ENCODE peak calls at places on chromosomes 5 and 9, in six cellular contexts. F is left ventricle myocardium inferior, Z is kidney, D is lung, Q is small intestine, B is HL-60. X is an unnamed sample.

GRCh38 chr5:643811-644271 is 31.7 kb downstream of the CEP72 start:
- DNase-seq in F (no peak), B (no peak), Q (no peak), Z (peak), D (no peak), X (no peak)

GRCh38 chr5:71475788-71476384 is 20.4 kb downstream of the BDP1 start:
- DNase-seq in Z (no peak), B (no peak), F (no peak), D (no peak), Q (peak), X (no peak)

GRCh38 chr9:81146684-81147337 is 542.5 kb downstream of the TLE1 start:
- DNase-seq in Q (no peak), B (no peak), F (no peak), D (no peak), Z (no peak), X (no peak)

GRCh38 chr5:110371725-110372041 is 354.8 kb downstream of the TMEM232 start:
- DNase-seq in F (no peak), Z (no peak), B (peak), D (no peak), Q (no peak), X (no peak)

GRCh38 chr5:171823269-171823668 is 37.7 kb downstream of the SMIM23 start:
- DNase-seq in Q (peak), B (no peak), Z (no peak), D (no peak), F (no peak), X (no peak)

GRCh38 chr9:124752967-124753366 is 18.1 kb downstream of the NR6A1 start:
- DNase-seq in F (no peak), D (no peak), Z (no peak), B (no peak), Q (no peak), X (no peak)

GRCh38 chr9:21684831-21685362 is 117.5 kb upstream of the MTAP start:
- DNase-seq in F (no peak), Q (peak), Z (no peak), D (peak), B (no peak), X (no peak)

GRCh38 chr5:18366234-18366633 is 732.0 kb downstream of the TAF11L14 start:
- DNase-seq in F (no peak), B (no peak), Z (no peak), Q (no peak), D (no peak), X (no peak)

GRCh38 chr9:129879991-129880653 is 44.9 kb downstream of the USP20 start:
- DNase-seq in D (no peak), B (no peak), F (no peak), Z (no peak), Q (no peak), X (no peak)

GRCh38 chr9:129878253-129878652 is 43.0 kb downstream of the USP20 start:
- DNase-seq in D (no peak), F (no peak), Z (no peak), B (no peak), Q (no peak), X (no peak)

GRCh38 chr9:129879103-129879699 is 43.9 kb downstream of the USP20 start:
- DNase-seq in Z (no peak), D (no peak), Q (no peak), B (no peak), F (no peak), X (no peak)

GRCh38 chr9:129881547-129882324 is 46.5 kb downstream of the USP20 start:
- DNase-seq in Z (no peak), B (no peak), Q (no peak), F (no peak), D (no peak), X (no peak)

GRCh38 chr9:129880654-129881546 is 45.6 kb downstream of the USP20 start:
- DNase-seq in F (no peak), Z (no peak), Q (no peak), D (no peak), B (no peak), X (no peak)
- H3K27ac ChIP-seq in F (no peak), Z (no peak), Q (no peak), D (no peak), B (no peak), X (no peak)

GRCh38 chr9:131097259-131097947 is 1.1 kb downstream of the AIF1L start:
- DNase-seq in Z (no peak), Q (no peak), B (no peak), D (no peak), F (no peak), X (no peak)

GRCh38 chr9:131095666-131096489 is 453 bp upstream of the AIF1L start:
- DNase-seq in F (no peak), Q (peak), Z (peak), B (peak), D (no peak), X (no peak)

GRCh38 chr9:131097948-131098278 is 1.6 kb downstream of the AIF1L start:
- DNase-seq in Q (no peak), B (no peak), F (no peak), Z (no peak), D (no peak), X (no peak)

GRCh38 chr9:131098391-131099087 is 2.2 kb downstream of the AIF1L start:
- DNase-seq in Q (no peak), F (no peak), Z (peak), D (no peak), B (no peak), X (no peak)

DNA sequence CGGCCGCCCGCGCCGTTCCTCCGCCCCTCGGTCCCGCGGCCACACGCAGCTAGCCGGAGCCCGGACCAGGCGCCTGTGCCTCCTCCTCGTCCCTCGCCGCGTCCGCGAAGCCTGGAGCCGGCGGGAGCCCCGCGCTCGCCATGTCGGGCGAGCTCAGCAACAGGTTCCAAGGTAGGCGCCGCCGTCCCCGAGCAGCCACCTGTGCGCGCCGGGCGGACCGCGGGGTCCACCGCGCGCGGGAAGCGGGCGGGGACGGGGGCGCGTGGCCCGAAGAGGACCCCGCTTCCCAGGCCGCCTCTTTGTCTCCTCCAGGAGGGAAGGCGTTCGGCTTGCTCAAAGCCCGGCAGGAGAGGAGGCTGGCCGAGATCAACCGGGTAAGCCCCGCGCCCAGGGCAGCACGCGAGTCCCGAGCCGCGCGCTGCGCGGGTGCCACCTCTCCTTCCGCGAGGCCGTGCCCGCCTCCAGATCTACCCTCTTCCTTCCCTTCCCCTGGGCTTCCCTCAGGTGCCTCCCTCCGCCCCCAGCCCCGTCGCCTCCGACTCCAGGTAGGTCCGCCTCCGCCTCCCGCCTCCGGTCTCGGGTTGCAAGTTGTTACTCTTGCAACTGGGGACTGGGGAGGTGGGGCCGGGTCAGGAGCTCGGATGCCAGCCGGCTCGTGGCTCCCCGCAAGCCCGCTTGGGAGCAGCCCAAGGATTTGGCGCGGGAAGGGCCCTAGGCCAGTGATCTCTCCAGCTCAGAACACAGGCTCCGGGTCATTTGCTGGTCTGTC is at the start of gene AIF1L:
- DNase-seq in Z (peak), B (no peak), F (no peak), Q (no peak), D (no peak), X (no peak)
- H3K4me3 ChIP-seq in Z (peak), B (peak), F (peak), Q (peak), D (peak), X (peak)

GRCh38 chr9:94084314-94084713 is at the start of gene PTPDC1:
- DNase-seq in F (no peak), B (no peak), Z (no peak), D (no peak), Q (no peak), X (no peak)

GRCh38 chr9:94086468-94086867 is 2.2 kb downstream of the PTPDC1 start:
- DNase-seq in Q (no peak), Z (no peak), D (no peak), B (no peak), F (no peak), X (no peak)

GRCh38 chr9:94085062-94085639 is 887 bp downstream of the PTPDC1 start:
- DNase-seq in B (no peak), F (no peak), D (no peak), Q (no peak), Z (no peak), X (no peak)

GRCh38 chr9:94083384-94083783 is 880 bp upstream of the PTPDC1 start:
- DNase-seq in Z (no peak), B (no peak), Q (no peak), D (no peak), F (no peak), X (no peak)

GRCh38 chr9:94086961-94087360 is 2.7 kb downstream of the PTPDC1 start:
- DNase-seq in B (no peak), F (no peak), Q (no peak), Z (no peak), D (no peak), X (no peak)
- H3K27ac ChIP-seq in B (no peak), F (no peak), Q (no peak), Z (no peak), D (peak), X (no peak)

DNA sequence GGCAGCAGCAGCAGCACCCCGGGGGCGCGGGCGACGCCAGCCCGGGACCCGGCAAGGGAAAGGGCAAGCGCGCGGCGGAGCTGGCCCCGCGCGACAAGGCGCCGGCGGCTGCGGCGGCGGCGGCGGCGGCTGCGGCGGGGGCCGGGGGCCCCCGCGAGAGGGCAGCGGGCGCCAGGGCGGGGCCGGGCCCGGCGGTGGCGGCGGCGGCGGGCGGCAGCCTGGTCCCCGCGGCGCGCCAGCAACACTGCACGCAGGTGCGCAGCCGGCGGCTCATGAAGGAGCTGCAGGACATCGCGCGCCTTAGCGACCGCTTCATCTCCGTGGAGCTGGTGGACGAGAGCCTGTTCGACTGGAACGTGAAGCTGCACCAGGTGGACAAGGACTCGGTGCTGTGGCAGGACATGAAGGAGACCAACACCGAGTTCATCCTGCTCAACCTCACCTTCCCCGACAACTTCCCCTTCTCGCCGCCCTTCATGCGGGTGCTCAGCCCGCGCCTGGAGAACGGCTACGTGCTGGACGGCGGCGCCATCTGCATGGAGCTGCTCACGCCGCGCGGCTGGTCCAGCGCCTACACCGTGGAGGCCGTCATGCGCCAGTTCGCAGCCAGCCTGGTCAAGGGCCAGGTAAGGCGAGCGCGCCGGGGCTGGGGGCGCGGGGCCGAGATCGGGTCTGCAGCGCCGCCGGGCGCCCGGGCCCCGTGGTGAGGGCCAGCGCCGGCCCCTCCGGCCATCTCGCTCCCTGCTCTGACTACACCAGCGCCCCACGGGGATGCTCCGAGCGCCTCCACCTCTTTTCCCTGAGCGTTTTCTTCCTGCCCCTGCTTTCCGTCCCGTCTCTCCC is at the start of gene UBE2QL1:
- DNase-seq in F (no peak), Z (no peak), D (no peak), Q (no peak), B (peak), X (no peak)
- H3K4me3 ChIP-seq in F (peak), Z (peak), D (peak), Q (peak), B (no peak), X (peak)

GRCh38 chr9:1721219-1721618 is 293.9 kb upstream of the SMARCA2 start:
- DNase-seq in Z (no peak), F (no peak), B (no peak), D (no peak), Q (peak), X (no peak)

GRCh38 chr9:1718836-1719235 is 296.3 kb upstream of the SMARCA2 start:
- DNase-seq in B (no peak), D (no peak), Z (no peak), Q (no peak), F (no peak), X (no peak)

GRCh38 chr9:1726993-1727759 is 288.0 kb upstream of the SMARCA2 start:
- DNase-seq in F (no peak), B (no peak), Z (no peak), Q (no peak), D (no peak), X (no peak)

GRCh38 chr9:1722404-1722803 is 292.7 kb upstream of the SMARCA2 start:
- DNase-seq in Q (peak), F (no peak), B (no peak), D (no peak), Z (no peak), X (no peak)

GRCh38 chr9:1723616-1724015 is 291.5 kb upstream of the SMARCA2 start:
- DNase-seq in Q (no peak), B (no peak), F (no peak), Z (no peak), D (no peak), X (no peak)
- H3K27ac ChIP-seq in Q (no peak), B (no peak), F (no peak), Z (no peak), D (no peak), X (no peak)

GRCh38 chr9:73153793-73154227 is 2.1 kb downstream of the ANXA1 start:
- DNase-seq in F (no peak), Z (no peak), Q (no peak), D (no peak), B (no peak), X (no peak)

GRCh38 chr9:73149371-73150067 is 2.1 kb upstream of the ANXA1 start:
- DNase-seq in B (no peak), Z (no peak), Q (peak), F (no peak), D (no peak), X (no peak)

GRCh38 chr9:73152953-73153352 is 1.3 kb downstream of the ANXA1 start:
- DNase-seq in B (peak), D (no peak), Z (no peak), F (no peak), Q (peak), X (no peak)

GRCh38 chr9:73152445-73152844 is 780 bp downstream of the ANXA1 start:
- DNase-seq in D (no peak), Z (no peak), Q (no peak), B (no peak), F (no peak), X (no peak)

GRCh38 chr9:73151653-73152382 is at the start of gene ANXA1:
- DNase-seq in F (no peak), Z (no peak), D (no peak), B (peak), Q (peak), X (no peak)
- H3K4me3 ChIP-seq in F (peak), Z (peak), D (peak), B (peak), Q (peak), X (peak)

GRCh38 chr5:175845229-175845628 is 26.1 kb upstream of the CPLX2 start:
- DNase-seq in Z (no peak), D (no peak), B (no peak), Q (no peak), F (no peak), X (no peak)
- H3K27ac ChIP-seq in Z (no peak), D (no peak), B (no peak), Q (no peak), F (no peak), X (no peak)

GRCh38 chr9:127898433-127899199 is 787 bp downstream of the ST6GALNAC6 start:
- DNase-seq in D (no peak), F (no peak), Q (no peak), Z (peak), B (no peak), X (no peak)
- H3K4me3 ChIP-seq in D (peak), F (peak), Q (peak), Z (peak), B (peak), X (peak)

DNA sequence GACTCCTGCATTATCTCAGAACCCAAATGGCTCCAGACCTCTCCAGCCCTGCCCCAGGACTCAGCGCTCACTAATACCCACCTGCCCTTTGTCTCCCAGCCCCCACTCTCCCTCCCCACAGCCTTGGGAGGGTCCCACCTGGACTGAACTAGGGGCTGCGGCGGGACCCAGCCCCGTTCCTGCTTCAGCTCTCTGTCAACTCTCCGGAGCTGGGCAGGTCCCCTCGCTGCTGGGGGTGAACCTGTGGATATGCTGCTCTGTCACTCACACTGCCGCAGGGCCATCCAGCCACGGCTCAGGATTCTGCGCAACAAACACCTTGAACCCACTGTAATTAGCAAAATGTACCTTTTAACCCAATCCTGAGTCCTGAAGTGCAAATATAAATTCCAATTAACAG is 36.8 kb downstream of the NDUFS6 start:
- DNase-seq in B (no peak), F (no peak), D (no peak), Q (no peak), Z (peak), X (no peak)
- H3K27ac ChIP-seq in B (no peak), F (no peak), D (no peak), Q (no peak), Z (no peak), X (no peak)

X was measured in effector memory CD4-positive, alpha-beta T cell.